ENCODE peak calls at places on chromosome 12, in ten cellular contexts. E is fibroblast of mammary gland, G is AG10803, V is fibroblast of pulmonary artery, A is endothelial cell, Z is fibroblast of lung, D is heart left ventricle, C is lower lobe of right lung, N is Calu3, H is tibial artery. P is an unnamed sample.

GRCh38 chr12:12812605-12813119 is 484 bp upstream of the DDX47 start:
- DNase-seq in A (no peak), D (no peak), N (no peak), C (no peak), H (no peak), G (no peak), Z (no peak), V (no peak), E (no peak), P (no peak)

GRCh38 chr12:111393700-111394275 is 11.9 kb upstream of the SH2B3 start:
- DNase-seq in Z (no peak), G (no peak), E (no peak), N (no peak), A (no peak), V (no peak), D (peak), C (peak), H (peak), P (peak)

GRCh38 chr12:59164226-59164625 is 243.9 kb upstream of the LRIG3 start:
- DNase-seq in H (no peak), N (no peak), V (no peak), A (no peak), D (no peak), E (no peak), Z (peak), C (no peak), G (no peak), P (no peak)

GRCh38 chr12:49903700-49904423 is at the start of gene FAIM2:
- DNase-seq in D (peak), E (peak), Z (peak), N (no peak), G (peak), H (peak), V (peak), C (peak), A (no peak), P (peak)

GRCh38 chr12:104722541-104723534 is 235.3 kb downstream of the SLC41A2 start:
- DNase-seq in N (no peak), V (no peak), Z (no peak), C (no peak), G (no peak), H (no peak), A (no peak), D (no peak), E (no peak), P (no peak)

GRCh38 chr12:52217223-52217622 is 15.8 kb upstream of the KRT7 start:
- DNase-seq in G (no peak), Z (no peak), D (peak), N (peak), H (no peak), V (no peak), E (no peak), C (peak), A (no peak), P (peak)

GRCh38 chr12:13340149-13340548 is 143.6 kb downstream of the EMP1 start:
- DNase-seq in A (no peak), H (no peak), V (no peak), G (no peak), Z (no peak), D (no peak), N (no peak), E (peak), C (no peak), P (no peak)

GRCh38 chr12:103269962-103270361 is 225.8 kb downstream of the C12orf42 start:
- DNase-seq in N (no peak), D (no peak), E (peak), H (no peak), A (no peak), G (no peak), Z (peak), V (no peak), C (no peak), P (no peak)

GRCh38 chr12:124852329-124852831 is 11.3 kb downstream of the SCARB1 start:
- DNase-seq in Z (no peak), D (peak), C (peak), N (peak), V (peak), H (peak), E (no peak), A (no peak), G (peak), P (peak)

GRCh38 chr12:106214576-106214975 is 33.2 kb downstream of the CKAP4 start:
- DNase-seq in Z (no peak), G (no peak), A (no peak), C (no peak), E (no peak), H (no peak), N (no peak), V (no peak), D (no peak), P (no peak)

GRCh38 chr12:646303-647038 is 16.8 kb downstream of the NINJ2 start:
- DNase-seq in H (peak), E (peak), N (no peak), V (peak), D (peak), A (no peak), G (peak), Z (no peak), C (no peak), P (peak)

GRCh38 chr12:645563-646071 is 17.6 kb downstream of the NINJ2 start:
- DNase-seq in Z (peak), N (no peak), A (no peak), C (no peak), D (no peak), H (peak), G (peak), E (peak), V (peak), P (peak)

GRCh38 chr12:647039-647712 is 16.1 kb downstream of the NINJ2 start:
- DNase-seq in H (no peak), E (no peak), C (no peak), D (no peak), Z (no peak), V (no peak), G (no peak), A (no peak), N (no peak), P (no peak)

GRCh38 chr12:647713-648085 is 15.5 kb downstream of the NINJ2 start:
- DNase-seq in V (no peak), A (no peak), G (no peak), Z (no peak), H (no peak), D (no peak), N (no peak), E (no peak), C (no peak), P (no peak)

GRCh38 chr12:650983-651382 is 12.3 kb downstream of the NINJ2 start:
- DNase-seq in Z (no peak), D (no peak), V (no peak), N (no peak), G (no peak), A (no peak), E (no peak), C (no peak), H (no peak), P (no peak)
- TF ChIP-seq CTCF in Z (no peak), D (peak), V (peak), N (no peak), G (no peak), A (no peak), E (no peak), C (no peak), H (no peak), P (no peak)

DNA sequence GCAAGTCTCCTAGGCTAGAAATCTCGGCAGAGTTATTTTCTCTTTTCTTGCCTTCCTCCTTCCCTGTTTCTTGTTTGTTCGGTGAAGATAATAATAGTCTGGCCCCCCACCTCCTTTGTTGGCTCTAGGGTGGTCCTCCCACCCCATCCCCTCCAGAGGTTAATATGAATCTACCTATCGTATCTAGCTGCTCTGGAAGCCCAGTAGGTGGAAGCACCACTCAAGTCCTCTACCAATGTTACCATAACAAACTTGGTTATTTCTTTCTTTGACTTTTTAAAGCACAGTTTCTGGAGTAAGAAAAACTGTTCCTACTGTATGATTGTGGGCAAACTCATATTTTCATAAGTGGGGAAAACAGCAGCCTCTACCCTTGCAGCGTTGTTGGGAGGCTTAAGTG is 19.7 kb upstream of the GRIP1 start:
- DNase-seq in H (no peak), D (no peak), Z (no peak), E (no peak), A (no peak), N (no peak), C (no peak), V (no peak), G (no peak), P (no peak)
- TF ChIP-seq CTCF in H (no peak), D (no peak), Z (no peak), E (no peak), A (no peak), N (no peak), C (no peak), V (no peak), G (no peak), P (no peak)

DNA sequence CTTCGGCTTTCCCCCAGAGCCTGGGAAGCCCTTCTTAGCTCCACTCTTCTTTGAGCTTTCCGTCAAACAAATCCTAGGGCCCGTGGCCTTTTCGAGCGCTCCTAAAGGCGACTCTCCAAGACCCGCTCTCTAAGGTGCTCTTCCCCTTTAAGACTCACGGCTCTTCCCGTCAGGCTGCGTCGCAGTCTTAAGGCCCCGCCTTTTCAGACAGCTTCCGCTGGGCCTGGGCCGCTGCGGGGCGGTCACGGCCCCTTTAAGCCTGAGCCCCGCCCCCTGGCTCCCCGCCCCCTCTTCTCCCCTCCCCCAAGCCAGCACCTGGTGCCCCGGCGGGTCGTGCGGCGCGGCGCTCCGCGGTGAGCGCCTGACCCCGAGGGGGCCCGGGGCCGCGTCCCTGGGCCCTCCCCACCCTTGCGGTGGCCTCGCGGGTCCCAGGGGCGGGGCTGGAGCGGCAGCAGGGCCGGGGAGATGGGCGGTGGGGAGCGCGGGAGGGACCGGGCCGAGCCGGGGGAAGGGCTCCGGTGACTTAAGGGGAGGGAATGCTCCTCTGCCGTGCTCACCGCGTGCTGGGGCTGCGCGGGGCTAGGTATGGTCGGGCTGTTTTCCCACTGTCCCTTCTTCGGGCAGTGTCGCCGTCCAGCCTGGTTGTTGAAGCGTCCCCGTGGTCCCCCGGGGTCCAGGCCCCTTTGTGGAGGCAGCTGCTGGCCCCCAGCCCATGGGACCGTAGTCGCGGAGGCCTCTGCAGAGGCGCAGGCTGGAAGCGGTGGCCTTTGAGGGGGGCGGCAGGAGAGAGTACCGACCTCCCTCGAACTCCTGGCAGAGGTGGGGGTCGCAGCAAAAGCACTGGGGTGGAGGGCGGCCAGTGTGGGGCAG is at the start of gene PEX5:
- DNase-seq in E (peak), D (peak), Z (peak), V (peak), G (peak), A (peak), N (peak), C (peak), H (peak), P (peak)
- TF ChIP-seq CTCF in E (no peak), D (no peak), Z (no peak), V (no peak), G (no peak), A (no peak), N (no peak), C (no peak), H (no peak), P (no peak)

GRCh38 chr12:32944195-32944594 is 47.6 kb upstream of the PKP2 start:
- DNase-seq in A (no peak), C (no peak), N (no peak), G (no peak), H (no peak), E (peak), D (no peak), Z (no peak), V (no peak), P (no peak)
- TF ChIP-seq CTCF in A (no peak), C (no peak), N (no peak), G (no peak), H (no peak), E (no peak), D (no peak), Z (no peak), V (no peak), P (no peak)

DNA sequence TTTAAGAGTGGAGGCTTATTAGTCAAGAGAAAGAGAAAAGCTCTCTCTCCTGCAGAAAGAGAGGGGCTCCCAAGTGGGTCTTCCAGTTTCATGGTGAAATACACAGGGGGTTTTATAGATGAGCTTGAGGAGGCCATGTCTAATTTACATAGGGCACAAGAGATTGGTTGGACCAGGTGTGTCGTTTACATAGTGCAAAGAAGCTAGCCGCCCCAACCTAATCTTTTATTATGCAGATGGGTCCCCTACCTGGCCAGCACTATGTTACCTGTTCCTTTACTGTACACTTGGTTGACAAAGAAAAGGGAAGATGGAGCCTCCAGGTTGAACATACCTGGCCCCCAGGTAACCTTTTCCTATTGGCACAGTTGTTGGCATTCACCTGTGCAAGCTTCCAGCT is 195.0 kb downstream of the PIK3C2G start:
- DNase-seq in A (no peak), H (no peak), C (no peak), N (no peak), E (no peak), G (no peak), V (no peak), Z (no peak), D (no peak), P (no peak)
- TF ChIP-seq CTCF in A (no peak), H (no peak), C (no peak), N (no peak), E (no peak), G (no peak), V (no peak), Z (no peak), D (no peak), P (no peak)

GRCh38 chr12:108316153-108316892 is 22.8 kb downstream of the CMKLR1 start:
- DNase-seq in D (no peak), V (no peak), G (no peak), N (no peak), A (no peak), C (no peak), E (no peak), Z (no peak), H (no peak), P (no peak)
- TF ChIP-seq CTCF in D (no peak), V (no peak), G (no peak), N (no peak), A (no peak), C (no peak), E (no peak), Z (no peak), H (no peak), P (no peak)

P was measured in mucosa of descending colon.